ENCODE peak calls at places on chromosomes 12 and 14, in four cellular contexts. P, F, X and K are unnamed samples.

GRCh38 chr12:28294300-28294699 is 104.0 kb downstream of the CCDC91 start:
- DNase-seq in F (no peak), X (no peak), P (no peak), K (no peak)

GRCh38 chr12:45232771-45233372 is 17.0 kb downstream of the ANO6 start:
- DNase-seq in P (peak; percentile 89), X (no peak), F (peak; percentile 66), K (peak; percentile 32)

GRCh38 chr14:104288272-104288671 is 149.9 kb downstream of the KIF26A start:
- DNase-seq in F (no peak), P (no peak), X (peak; percentile 2), K (no peak)

GRCh38 chr12:4282103-4282891 is 8.7 kb downstream of the CCND2 start:
- DNase-seq in P (no peak), X (no peak), F (no peak), K (no peak)

GRCh38 chr14:49505026-49505766 is 81.0 kb downstream of the RPS29 start:
- DNase-seq in P (peak; percentile 18), X (no peak), F (no peak), K (no peak)

GRCh38 chr14:83071888-83072501 is 1538.3 kb upstream of the SEL1L start:
- DNase-seq in F (peak; percentile 18), P (no peak), X (no peak), K (no peak)

GRCh38 chr12:42741771-42742510 is 152.4 kb upstream of the PRICKLE1 start:
- DNase-seq in P (no peak), X (no peak), F (no peak), K (no peak)

GRCh38 chr14:75440733-75441474 is 13.1 kb downstream of the JDP2 start:
- DNase-seq in X (no peak), F (no peak), P (no peak), K (no peak)

GRCh38 chr12:65004270-65004669 is 116.8 kb downstream of the WIF1 start:
- DNase-seq in F (no peak), X (no peak), P (no peak), K (no peak)

GRCh38 chr14:99660006-99660566 is 15.2 kb downstream of the HHIPL1 start:
- DNase-seq in X (no peak), P (no peak), F (no peak), K (no peak)

GRCh38 chr14:42149609-42150261 is 543.1 kb downstream of the LRFN5 start:
- DNase-seq in P (no peak), F (no peak), X (no peak), K (no peak)

GRCh38 chr12:40338071-40338470 is 113.3 kb downstream of the LRRK2 start:
- DNase-seq in F (no peak), P (no peak), X (no peak), K (no peak)

GRCh38 chr14:73173092-73173735 is 36.9 kb downstream of the PSEN1 start:
- DNase-seq in F (peak; percentile 24), X (peak; percentile 35), P (peak; percentile 31), K (peak; percentile 8)

GRCh38 chr14:46381674-46382073 is 269.9 kb downstream of the RPL10L start:
- DNase-seq in X (no peak), F (no peak), P (no peak), K (no peak)

GRCh38 chr12:65823481-65824313 is 586 bp upstream of the HMGA2 start:
- DNase-seq in X (peak; percentile 41), P (peak; percentile 74), F (peak; percentile 76), K (no peak)

GRCh38 chr12:6699989-6700645 is 498 bp downstream of the PIANP start:
- DNase-seq in P (no peak), X (peak; percentile 86), F (no peak), K (peak; percentile 31)

GRCh38 chr14:94593749-94594431 is 12.7 kb downstream of the SERPINA5 start:
- DNase-seq in P (no peak), X (no peak), F (peak; percentile 100), K (no peak)

GRCh38 chr12:60489071-60489470 is 893.2 kb downstream of the SLC16A7 start:
- DNase-seq in X (no peak), F (no peak), P (no peak), K (no peak)

GRCh38 chr14:77058082-77058481 is 29.6 kb upstream of the IRF2BPL start:
- DNase-seq in F (no peak), P (no peak), X (no peak), K (no peak)

GRCh38 chr12:100348657-100349454 is 8.0 kb upstream of the SLC17A8 start:
- DNase-seq in P (peak; percentile 33), X (peak; percentile 55), F (peak; percentile 54), K (peak; percentile 40)

GRCh38 chr14:97180304-97181200 is 383.4 kb downstream of the VRK1 start:
- DNase-seq in P (peak; percentile 88), X (no peak), F (peak; percentile 25), K (no peak)

GRCh38 chr12:55839345-55840140 is 3.2 kb downstream of the MMP19 start:
- DNase-seq in F (no peak), P (no peak), X (no peak), K (peak; percentile 71)

GRCh38 chr14:102590667-102591099 is 1.8 kb upstream of the RCOR1 start:
- DNase-seq in P (peak; percentile 54), X (peak; percentile 53), F (peak; percentile 84), K (peak; percentile 38)

GRCh38 chr12:94147991-94148840 is at the start of gene PLXNC1:
- DNase-seq in F (no peak), P (no peak), X (peak; percentile 85), K (no peak)

GRCh38 chr12:22473212-22473611 is 71.1 kb downstream of the C2CD5 start:
- DNase-seq in X (no peak), F (no peak), P (no peak), K (no peak)

GRCh38 chr12:125742413-125742812 is 677.2 kb downstream of the AACS start:
- DNase-seq in F (no peak), X (no peak), P (no peak), K (no peak)

GRCh38 chr12:59375633-59376032 is 220.2 kb upstream of the SLC16A7 start:
- DNase-seq in P (no peak), F (no peak), X (no peak), K (no peak)

GRCh38 chr12:57471661-57472060 is 8.0 kb downstream of the ARHGAP9 start:
- DNase-seq in X (no peak), P (no peak), F (no peak), K (no peak)

GRCh38 chr14:36619853-36620252 is 37.4 kb upstream of the NKX2-8 start:
- DNase-seq in X (no peak), F (no peak), P (no peak), K (no peak)
- TF ChIP-seq ELF1 in X (no peak), F (no peak), P (no peak), K (no peak)

DNA sequence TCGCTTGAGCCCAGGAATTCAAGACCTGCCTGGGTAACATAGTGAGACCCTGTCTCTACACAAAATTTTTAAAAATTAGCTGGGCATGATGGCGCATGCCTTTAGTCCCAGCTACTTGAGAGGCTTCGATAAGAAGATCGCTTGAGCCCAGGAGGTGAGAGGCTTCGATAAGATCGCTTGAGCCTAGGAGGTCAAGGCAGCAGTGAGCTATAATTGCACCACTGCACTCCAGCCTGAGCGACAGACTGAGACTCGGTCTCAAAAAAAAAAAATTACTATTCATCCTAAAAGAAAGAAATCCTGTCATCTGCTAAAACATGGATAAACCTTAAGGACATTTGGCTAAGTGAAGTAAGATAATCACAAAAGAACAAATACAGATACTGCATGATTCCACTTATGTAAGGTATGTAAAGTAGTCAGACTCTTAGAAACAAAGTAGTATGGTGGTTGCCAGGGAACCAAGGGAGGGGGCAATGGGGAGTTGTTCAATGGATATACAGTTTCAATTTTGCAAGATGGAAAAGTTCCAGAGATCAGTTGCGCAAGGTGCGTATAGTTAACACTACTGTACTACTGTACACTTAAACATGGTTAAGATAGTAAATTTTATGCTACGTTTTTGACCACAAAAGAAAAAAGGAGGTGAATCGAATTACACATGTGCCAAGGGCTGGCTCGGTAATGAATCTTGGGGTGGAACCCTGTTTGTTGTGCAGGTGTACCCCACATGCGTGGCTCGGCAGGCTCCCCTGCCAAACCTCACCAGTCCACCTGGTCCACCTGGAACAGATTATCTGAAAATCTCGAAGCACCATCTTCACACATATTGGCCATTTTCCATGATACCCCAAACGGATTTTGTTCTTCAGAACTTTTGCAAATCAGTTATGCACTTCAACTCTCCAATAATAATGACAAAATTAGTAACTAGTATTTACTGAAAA is 18.3 kb upstream of the ATP2A2 start:
- DNase-seq in X (no peak), F (peak; percentile 84), P (no peak), K (no peak)
- TF ChIP-seq ELF1 in X (no peak), F (no peak), P (no peak), K (peak; percentile 22)

GRCh38 chr12:26102954-26103353 is 21.9 kb downstream of the BHLHE41 start:
- DNase-seq in F (no peak), P (no peak), X (no peak), K (no peak)
- TF ChIP-seq ELF1 in F (no peak), P (no peak), X (no peak), K (no peak)

GRCh38 chr12:114481200-114481535 is 75.2 kb upstream of the TBX5 start:
- DNase-seq in P (no peak), X (no peak), F (no peak), K (no peak)
- TF ChIP-seq ELF1 in P (no peak), X (no peak), F (no peak), K (no peak)

GRCh38 chr12:14716848-14717444 is 20.5 kb upstream of the GUCY2C start:
- DNase-seq in X (peak; percentile 44), F (peak; percentile 52), P (peak; percentile 13), K (peak; percentile 18)
- TF ChIP-seq ELF1 in X (no peak), F (no peak), P (no peak), K (no peak)

DNA sequence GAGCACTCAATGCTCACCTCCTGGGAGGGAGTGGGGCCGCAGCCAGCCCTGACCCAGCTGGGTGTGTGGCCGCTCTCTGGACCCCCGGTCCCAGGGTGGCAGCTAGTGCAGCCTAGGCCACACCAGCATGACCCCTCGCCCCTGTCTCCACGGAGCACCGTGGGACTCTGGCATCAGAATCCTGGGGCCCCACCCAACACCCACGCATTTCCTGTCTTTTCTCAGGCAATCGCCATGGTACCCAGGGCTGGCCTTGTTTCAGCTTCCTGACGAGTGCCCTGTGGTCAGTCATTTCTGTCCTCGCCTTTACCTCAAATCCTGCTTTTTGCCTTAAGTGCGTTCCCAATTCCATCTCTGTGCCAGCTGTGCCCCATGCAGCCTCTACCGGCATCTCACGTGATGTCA is 15.9 kb downstream of the PACS2 start:
- DNase-seq in F (no peak), X (no peak), P (no peak), K (peak; percentile 34)
- TF ChIP-seq ELF1 in F (no peak), X (no peak), P (no peak), K (no peak)

GRCh38 chr14:64755661-64756265 is 51.5 kb downstream of the PLEKHG3 start:
- DNase-seq in P (no peak), X (no peak), F (no peak), K (peak; percentile 31)
- TF ChIP-seq ELF1 in P (no peak), X (no peak), F (no peak), K (no peak)

GRCh38 chr12:106723416-106723815 is 51.1 kb upstream of the RIC8B start:
- DNase-seq in P (no peak), X (no peak), F (no peak), K (no peak)
- TF ChIP-seq ELF1 in P (no peak), X (no peak), F (no peak), K (no peak)

DNA sequence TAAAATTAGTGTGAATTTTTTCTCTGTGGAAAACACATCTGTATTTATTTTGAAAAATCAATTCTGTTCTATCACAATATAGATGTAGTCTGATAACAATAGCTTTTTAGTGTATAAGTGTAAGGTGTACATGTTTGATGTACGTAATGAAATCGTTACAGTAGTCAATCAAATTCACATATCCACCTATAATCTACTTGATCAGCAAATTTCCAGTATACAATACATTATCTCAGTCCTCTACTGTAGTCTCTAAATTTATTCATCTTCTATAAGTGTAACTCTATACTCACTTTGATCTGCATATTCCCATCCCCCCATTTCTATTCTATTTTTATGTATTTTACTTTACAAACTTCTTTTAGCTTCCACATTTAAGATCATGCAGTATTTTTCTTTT is 13.0 kb downstream of the PLEKHA5 start:
- DNase-seq in F (no peak), X (no peak), P (no peak), K (no peak)
- TF ChIP-seq ELF1 in F (no peak), X (no peak), P (no peak), K (no peak)

GRCh38 chr12:113425960-113426453 is 3.8 kb downstream of the SDSL start:
- DNase-seq in X (no peak), F (no peak), P (no peak), K (no peak)
- TF ChIP-seq ELF1 in X (no peak), F (no peak), P (no peak), K (no peak)